ENCODE peak calls at places on chromosomes 4 and X, in six cellular contexts. I is fibroblast of lung, L is AG10803, C is dorsolateral prefrontal cortex, G is breast epithelium, R is pancreas. F is an unnamed sample.

GRCh38 chr4:80042821-80043220 is 30.2 kb downstream of the ANTXR2 start:
- DNase-seq in I (no peak), L (no peak), C (no peak), G (no peak), R (no peak), F (no peak)

GRCh38 chr4:103450693-103451092 is 252.6 kb upstream of the CENPE start:
- DNase-seq in I (no peak), L (no peak), C (no peak), G (no peak), R (no peak), F (no peak)

GRCh38 chr4:169383724-169384123 is 113.0 kb upstream of the SH3RF1 start:
- DNase-seq in I (peak; percentile 99), L (peak; percentile 97), C (no peak), G (no peak), R (no peak), F (no peak)

GRCh38 chr4:176478076-176478475 is 158.3 kb downstream of the SPCS3 start:
- DNase-seq in I (no peak), L (peak; percentile 45), C (no peak), G (no peak), R (no peak), F (no peak)

GRCh38 chrX:44314259-44314734 is 29.2 kb downstream of the EFHC2 start:
- DNase-seq in I (peak; percentile 44), L (peak; percentile 25), C (no peak), G (no peak), R (no peak), F (no peak)

GRCh38 chrX:79415056-79415455 is 47.9 kb upstream of the ITM2A start:
- DNase-seq in I (no peak), L (no peak), C (no peak), G (no peak), R (no peak), F (no peak)

GRCh38 chrX:133869270-133869669 is 116.1 kb downstream of the GPC3 start:
- DNase-seq in I (no peak), L (no peak), C (no peak), G (no peak), R (no peak), F (no peak)

GRCh38 chr4:180840142-180840541 is 1403.1 kb upstream of the TENM3 start:
- DNase-seq in I (no peak), L (no peak), C (no peak), G (no peak), R (no peak), F (no peak)

GRCh38 chr4:16707874-16708273 is 190.6 kb downstream of the LDB2 start:
- DNase-seq in I (peak; percentile 35), L (peak; percentile 81), C (no peak), G (no peak), R (no peak), F (no peak)

GRCh38 chr4:187767687-187768086 is 227.9 kb upstream of the ZFP42 start:
- DNase-seq in I (no peak), L (no peak), C (no peak), G (no peak), R (no peak), F (no peak)

GRCh38 chr4:73998040-73999011 is at the start of gene CXCL5:
- DNase-seq in I (peak; percentile 75), L (peak; percentile 37), C (no peak), G (no peak), R (peak; percentile 31), F (no peak)

GRCh38 chrX:8364369-8365141 is 100.1 kb upstream of the VCX3B start:
- DNase-seq in I (no peak), L (no peak), C (no peak), G (no peak), R (no peak), F (no peak)

GRCh38 chr4:109730294-109731051 is 603 bp upstream of the PLA2G12A start:
- DNase-seq in I (peak; percentile 58), L (peak; percentile 57), C (peak; percentile 54), G (peak; percentile 27), R (no peak), F (no peak)

GRCh38 chrX:115030635-115031034 is 13.2 kb upstream of the IL13RA2 start:
- DNase-seq in I (no peak), L (no peak), C (no peak), G (peak; percentile 32), R (no peak), F (no peak)

GRCh38 chr4:180058731-180059215 is 2184.4 kb upstream of the TENM3 start:
- DNase-seq in I (peak; percentile 78), L (peak; percentile 12), C (peak; percentile 75), G (no peak), R (peak; percentile 44), F (no peak)

GRCh38 chr4:184357164-184357563 is 117.2 kb downstream of the IRF2 start:
- DNase-seq in I (no peak), L (no peak), C (no peak), G (no peak), R (no peak), F (no peak)

GRCh38 chr4:16785800-16786527 is 112.5 kb downstream of the LDB2 start:
- DNase-seq in I (peak; percentile 27), L (peak; percentile 52), C (no peak), G (no peak), R (no peak), F (no peak)

GRCh38 chr4:3515646-3516045 is 16.6 kb downstream of the LRPAP1 start:
- DNase-seq in I (no peak), L (no peak), C (no peak), G (no peak), R (no peak), F (no peak)

GRCh38 chr4:40702800-40703151 is 47.0 kb upstream of the NSUN7 start:
- DNase-seq in I (no peak), L (no peak), C (no peak), G (no peak), R (no peak), F (no peak)

GRCh38 chrX:13029831-13030771 is 14.3 kb downstream of the FAM9C start:
- DNase-seq in I (no peak), L (no peak), C (no peak), G (no peak), R (no peak), F (no peak)

GRCh38 chr4:12724520-12724919 is 759.6 kb downstream of the RAB28 start:
- DNase-seq in I (no peak), L (no peak), C (no peak), G (no peak), R (no peak), F (no peak)

GRCh38 chr4:110637408-110638131 is 14.7 kb upstream of the PITX2 start:
- DNase-seq in I (no peak), L (peak; percentile 15), C (no peak), G (no peak), R (no peak), F (no peak)

GRCh38 chr4:186557061-186557460 is 1.7 kb upstream of the MTNR1A start:
- DNase-seq in I (no peak), L (peak; percentile 46), C (no peak), G (no peak), R (no peak), F (no peak)

GRCh38 chrX:149374751-149375150 is 130.4 kb downstream of the IDS start:
- DNase-seq in I (no peak), L (peak; percentile 48), C (no peak), G (no peak), R (no peak), F (no peak)

GRCh38 chr4:3328814-3329663 is 36.2 kb downstream of the RGS12 start:
- DNase-seq in I (no peak), L (no peak), C (no peak), G (peak; percentile 3), R (peak; percentile 2), F (no peak)

GRCh38 chr4:37522996-37523395 is 163.2 kb downstream of the RELL1 start:
- DNase-seq in I (no peak), L (no peak), C (no peak), G (no peak), R (no peak), F (no peak)

GRCh38 chr4:38113551-38113950 is 153.4 kb downstream of the PTTG2 start:
- DNase-seq in I (no peak), L (peak; percentile 61), C (no peak), G (no peak), R (no peak), F (no peak)

GRCh38 chr4:176794151-176794550 is 1.4 kb upstream of the VEGFC start:
- DNase-seq in I (peak; percentile 96), L (peak; percentile 95), C (no peak), G (no peak), R (no peak), F (no peak)

GRCh38 chrX:17470136-17470535 is 95.1 kb downstream of the NHS start:
- DNase-seq in I (peak; percentile 14), L (no peak), C (no peak), G (no peak), R (no peak), F (no peak)

DNA sequence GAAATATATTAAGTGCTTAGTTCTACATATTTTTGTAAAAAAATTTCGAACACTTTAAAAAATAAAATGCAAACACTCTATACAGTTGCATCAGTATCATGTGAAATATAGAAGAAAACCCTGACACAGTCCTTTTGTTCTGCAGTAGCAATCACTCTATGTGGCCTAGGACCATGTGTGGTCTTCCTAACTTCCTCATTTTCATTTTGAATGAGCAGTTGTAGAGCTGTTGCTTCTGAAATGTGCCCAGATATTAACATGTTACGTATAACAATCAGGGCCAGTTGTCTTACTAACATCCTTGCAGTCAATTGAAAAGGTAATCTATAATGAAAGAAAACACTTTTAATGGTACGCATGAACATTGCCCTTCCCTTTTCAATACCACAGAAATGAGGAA is 107.9 kb downstream of the ZNF827 start:
- DNase-seq in I (no peak), L (no peak), C (no peak), G (no peak), R (no peak), F (peak; percentile 53)
- TF ChIP-seq CTCF in I (no peak), L (no peak), C (no peak), G (no peak), R (no peak), F (no peak)

GRCh38 chrX:101385795-101386541 is at the start of gene BTK:
- DNase-seq in I (no peak), L (no peak), C (no peak), G (no peak), R (no peak), F (peak; percentile 76)
- H3K4me3 ChIP-seq in I (no peak within 1 kb of the TSS), L (no peak within 1 kb of the TSS), C (no peak within 1 kb of the TSS), G (no peak within 1 kb of the TSS), R (no peak within 1 kb of the TSS), F (peak within 1 kb of the TSS; percentile 78)

GRCh38 chr4:152937280-152937534 is 1.1 kb downstream of the FHDC1 start:
- DNase-seq in I (no peak), L (no peak), C (no peak), G (no peak), R (no peak), F (no peak)

GRCh38 chr4:152935661-152936445 is at the start of gene FHDC1:
- DNase-seq in I (no peak), L (no peak), C (no peak), G (peak; percentile 76), R (peak; percentile 88), F (no peak)

GRCh38 chr4:152936446-152937279 is 540 bp downstream of the FHDC1 start:
- DNase-seq in I (no peak), L (peak; percentile 19), C (no peak), G (no peak), R (peak; percentile 48), F (no peak)

GRCh38 chr4:152937535-152938236 is 1.6 kb downstream of the FHDC1 start:
- DNase-seq in I (peak; percentile 33), L (peak; percentile 26), C (no peak), G (peak; percentile 28), R (peak; percentile 31), F (no peak)

GRCh38 chr4:152935138-152935537 is 985 bp upstream of the FHDC1 start:
- DNase-seq in I (no peak), L (no peak), C (no peak), G (peak; percentile 36), R (peak; percentile 58), F (no peak)
- TF ChIP-seq CTCF in I (no peak), L (no peak), C (no peak), G (no peak), R (no peak), F (no peak)

GRCh38 chr4:53602390-53602789 is 11.1 kb upstream of the LNX1 start:
- DNase-seq in I (no peak), L (no peak), C (no peak), G (no peak), R (no peak), F (no peak)
- H3K4me3 ChIP-seq in I (no peak overlapping the region), L (no peak overlapping the region), C (no peak overlapping the region), G (no peak overlapping the region), R (no peak overlapping the region), F (no peak overlapping the region)

F was measured in GM12864.